ENCODE peak calls at places on chromosomes 7 and 10, in five cellular contexts. C, G, H, B and T are unnamed samples.

GRCh38 chr10:95414844-95415545 is 124.2 kb upstream of the PDLIM1 start:
- DNase-seq in B (no peak), G (no peak), H (no peak), C (no peak), T (no peak)

GRCh38 chr7:144641389-144642044 is 194.3 kb downstream of the TPK1 start:
- DNase-seq in B (no peak), H (no peak), G (no peak), C (no peak), T (no peak)

GRCh38 chr7:151337346-151337745 is 4.3 kb upstream of the NUB1 start:
- DNase-seq in G (no peak), H (no peak), C (no peak), B (no peak), T (no peak)

GRCh38 chr10:61998937-61999336 is 97.4 kb downstream of the ARID5B start:
- DNase-seq in H (no peak), B (no peak), G (no peak), C (no peak), T (no peak)

GRCh38 chr7:22885824-22886255 is 63.2 kb upstream of the TOMM7 start:
- DNase-seq in H (peak; percentile 18), B (no peak), G (peak; percentile 27), C (no peak), T (no peak)

GRCh38 chr10:101111547-101111946 is 19.6 kb upstream of the TLX1 start:
- DNase-seq in G (no peak), B (no peak), C (no peak), H (no peak), T (no peak)

GRCh38 chr10:124560377-124560776 is 98.8 kb downstream of the LHPP start:
- DNase-seq in C (no peak), H (no peak), G (peak; percentile 62), B (no peak), T (no peak)

GRCh38 chr10:132220061-132220460 is 33.3 kb downstream of the DPYSL4 start:
- DNase-seq in H (no peak), B (no peak), C (no peak), G (no peak), T (no peak)

GRCh38 chr7:81457858-81458522 is 311.9 kb downstream of the HGF start:
- DNase-seq in G (peak; percentile 56), C (no peak), H (no peak), B (no peak), T (peak; percentile 50)

GRCh38 chr7:30771859-30772429 is 727 bp downstream of the MINDY4 start:
- DNase-seq in H (peak; percentile 60), G (no peak), C (no peak), B (peak; percentile 65), T (no peak)

GRCh38 chr7:50266893-50267386 is 37.6 kb upstream of the IKZF1 start:
- DNase-seq in H (peak; percentile 67), C (no peak), B (no peak), G (no peak), T (no peak)

GRCh38 chr7:80440908-80441307 is 71.0 kb downstream of the GNAT3 start:
- DNase-seq in G (peak; percentile 62), B (no peak), C (no peak), H (no peak), T (no peak)

GRCh38 chr7:101226686-101227085 is 8.7 kb downstream of the ZNHIT1 start:
- DNase-seq in H (no peak), B (no peak), G (no peak), C (no peak), T (no peak)
- TF ChIP-seq USF2 in H (no peak), B (no peak), G (no peak), C (no peak), T (no peak)

GRCh38 chr10:23136462-23136861 is 41.1 kb downstream of the MSRB2 start:
- DNase-seq in C (no peak), B (no peak), G (no peak), H (no peak), T (no peak)
- H3K27ac ChIP-seq in C (no peak overlapping the region), B (no peak overlapping the region), G (no peak overlapping the region), H (no peak overlapping the region), T (no peak overlapping the region)

GRCh38 chr7:29649010-29649716 is 85.5 kb downstream of the PRR15 start:
- DNase-seq in B (no peak), H (no peak), G (no peak), C (no peak), T (no peak)
- TF ChIP-seq USF2 in B (no peak), H (no peak), G (no peak), C (no peak), T (no peak)

DNA sequence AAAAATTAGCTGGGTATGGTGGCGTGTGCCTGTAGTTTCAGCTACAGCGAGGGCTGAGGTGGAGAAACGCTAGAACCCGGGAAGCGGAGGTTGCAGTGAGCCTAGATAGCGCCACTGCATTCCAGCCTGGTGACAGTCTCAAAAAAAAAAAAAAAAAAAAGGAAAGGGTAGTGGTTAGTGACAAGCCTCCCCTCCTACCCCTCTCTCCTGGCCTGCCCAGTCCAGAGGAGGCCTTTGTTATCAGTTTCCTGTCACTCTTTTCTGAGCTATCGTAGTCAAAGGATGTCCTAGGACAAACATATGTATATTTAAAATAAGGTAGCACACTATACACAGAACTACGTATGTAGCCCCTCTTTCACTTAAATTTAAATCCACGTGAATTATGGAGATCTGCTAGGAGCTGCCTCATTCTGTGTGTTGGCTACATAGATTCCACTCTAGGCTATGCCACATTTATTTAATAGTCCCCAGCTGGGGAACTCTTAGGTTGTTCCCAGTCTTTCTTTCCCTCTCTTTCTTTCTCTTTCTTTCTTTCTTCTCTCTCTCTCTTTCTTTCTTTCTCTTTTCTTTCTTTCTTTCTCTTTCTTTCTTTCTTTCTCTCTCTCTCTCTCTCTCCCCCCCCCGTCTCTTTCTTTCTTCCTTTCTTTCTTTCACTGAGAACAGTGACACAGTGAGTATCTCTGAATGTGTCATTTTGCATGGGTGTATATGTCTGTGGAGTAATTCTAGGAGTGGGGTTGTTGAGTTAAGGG is 3.9 kb downstream of the TSPAN15 start:
- DNase-seq in G (no peak), H (no peak), B (no peak), C (no peak), T (no peak)
- H3K27ac ChIP-seq in G (no peak overlapping the region), H (no peak overlapping the region), B (no peak overlapping the region), C (no peak overlapping the region), T (no peak overlapping the region)